ENCODE peak calls at places on chromosome 12, in five cellular contexts. One of them, this sample, is unnamed.

GRCh38 chr12:94566345-94566744 is 84.0 kb downstream of the TMCC3 start:
- DNase-seq in HL-60: no peak
- DNase-seq in HCT116: no peak
- DNase-seq in GM23338: no peak
- DNase-seq in SK-N-SH: no peak
- DNase-seq in this sample: no peak

GRCh38 chr12:95796225-95796981 is 5.8 kb upstream of the NTN4 start:
- DNase-seq in HL-60: no peak
- DNase-seq in HCT116: no peak
- DNase-seq in GM23338: no peak
- DNase-seq in SK-N-SH: no peak
- DNase-seq in this sample: no peak

GRCh38 chr12:116399055-116399454 is 121.6 kb upstream of the MED13L start:
- DNase-seq in HL-60: no peak
- DNase-seq in HCT116: no peak
- DNase-seq in GM23338: no peak
- DNase-seq in SK-N-SH: no peak
- DNase-seq in this sample: no peak

GRCh38 chr12:122799635-122800243 is 25.4 kb downstream of the CCDC62 start:
- DNase-seq in HL-60: peak; percentile 57
- DNase-seq in HCT116: no peak
- DNase-seq in GM23338: no peak
- DNase-seq in SK-N-SH: no peak
- DNase-seq in this sample: no peak

GRCh38 chr12:117671734-117672133 is 297.1 kb downstream of the KSR2 start:
- DNase-seq in HL-60: peak; percentile 3
- DNase-seq in HCT116: peak; percentile 29
- DNase-seq in GM23338: peak; percentile 91
- DNase-seq in SK-N-SH: peak; percentile 55
- DNase-seq in this sample: no peak

GRCh38 chr12:119319638-119320037 is 14.9 kb upstream of the CCDC60 start:
- DNase-seq in HL-60: no peak
- DNase-seq in HCT116: no peak
- DNase-seq in GM23338: no peak
- DNase-seq in SK-N-SH: no peak
- DNase-seq in this sample: no peak

GRCh38 chr12:39103552-39104165 is 198.3 kb upstream of the CPNE8 start:
- DNase-seq in HL-60: peak; percentile 21
- DNase-seq in HCT116: peak; percentile 70
- DNase-seq in GM23338: peak; percentile 87
- DNase-seq in SK-N-SH: peak; percentile 67
- DNase-seq in this sample: peak; percentile 61

GRCh38 chr12:24754690-24755638 is 193.9 kb downstream of the BCAT1 start:
- DNase-seq in HL-60: no peak
- DNase-seq in HCT116: no peak
- DNase-seq in GM23338: no peak
- DNase-seq in SK-N-SH: no peak
- DNase-seq in this sample: no peak

GRCh38 chr12:132004946-132005345 is 55.2 kb downstream of the EP400 start:
- DNase-seq in HL-60: no peak
- DNase-seq in HCT116: no peak
- DNase-seq in GM23338: no peak
- DNase-seq in SK-N-SH: no peak
- DNase-seq in this sample: no peak

GRCh38 chr12:84910549-84911241 is 1.9 kb downstream of the SLC6A15 start:
- DNase-seq in HL-60: no peak
- DNase-seq in HCT116: no peak
- DNase-seq in GM23338: peak; percentile 23
- DNase-seq in SK-N-SH: peak; percentile 36
- DNase-seq in this sample: no peak

DNA sequence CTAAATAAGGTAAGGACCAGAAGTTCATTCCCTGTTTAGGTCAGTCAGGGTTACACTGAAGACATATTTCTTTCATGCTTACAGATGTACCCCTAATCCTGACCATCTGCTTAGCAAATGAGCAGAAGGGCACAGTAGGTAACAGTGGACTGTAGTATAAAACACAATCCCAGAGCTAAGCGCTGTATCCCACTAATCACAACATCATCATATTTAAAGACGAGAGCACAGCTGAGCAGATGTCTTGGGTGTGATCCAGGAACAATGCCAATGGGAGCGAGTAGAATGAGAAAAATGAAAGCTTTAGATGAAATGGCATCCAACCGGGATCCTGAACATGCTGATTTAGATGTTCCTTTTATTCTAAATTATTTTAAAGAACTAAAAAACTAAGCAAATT is 213.4 kb downstream of the CCER1 start:
- DNase-seq in HL-60: no peak
- DNase-seq in HCT116: no peak
- DNase-seq in GM23338: no peak
- DNase-seq in SK-N-SH: no peak
- DNase-seq in this sample: no peak
- TF ChIP-seq REST in HL-60: no peak
- TF ChIP-seq REST in HCT116: no peak
- TF ChIP-seq REST in GM23338: no peak
- TF ChIP-seq REST in SK-N-SH: no peak
- TF ChIP-seq REST in this sample: no peak

DNA sequence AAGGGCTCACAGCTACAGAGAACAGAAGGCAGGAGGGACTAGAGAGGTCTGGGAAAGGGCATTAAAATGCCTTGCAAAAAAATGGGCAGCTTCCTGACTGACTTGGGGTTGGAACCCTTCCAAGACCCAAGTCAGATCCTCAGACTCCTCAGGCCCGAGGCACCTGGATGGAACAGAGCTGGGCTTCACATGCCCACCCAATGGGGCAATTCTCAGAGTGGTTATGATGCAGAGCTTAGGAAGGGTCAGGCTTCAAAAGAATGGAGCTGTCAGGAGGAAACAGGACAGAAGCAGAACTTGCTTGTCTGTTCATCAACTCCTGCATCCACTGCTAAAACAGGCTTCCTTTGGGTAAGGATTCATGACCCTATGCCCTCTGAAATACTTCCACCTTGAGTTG is 9.7 kb upstream of the KRT1 start:
- DNase-seq in HL-60: no peak
- DNase-seq in HCT116: no peak
- DNase-seq in GM23338: no peak
- DNase-seq in SK-N-SH: no peak
- DNase-seq in this sample: no peak
- H3K27me3 ChIP-seq in HL-60: peaks cover 22% of the 10 kb centered on the region
- H3K27me3 ChIP-seq in HCT116: no peaks in the 10 kb centered on the region
- H3K27me3 ChIP-seq in GM23338: peaks cover 28% of the 10 kb centered on the region
- H3K27me3 ChIP-seq in SK-N-SH: peaks cover 53% of the 10 kb centered on the region
- H3K27me3 ChIP-seq in this sample: peaks cover 27% of the 10 kb centered on the region

GRCh38 chr12:22118206-22118605 is 72.2 kb downstream of the CMAS start:
- DNase-seq in HL-60: no peak
- DNase-seq in HCT116: no peak
- DNase-seq in GM23338: no peak
- DNase-seq in SK-N-SH: no peak
- DNase-seq in this sample: no peak

GRCh38 chr12:22124987-22125386 is 79.0 kb downstream of the CMAS start:
- DNase-seq in HL-60: no peak
- DNase-seq in HCT116: no peak
- DNase-seq in GM23338: no peak
- DNase-seq in SK-N-SH: no peak
- DNase-seq in this sample: no peak

GRCh38 chr12:22116376-22116775 is 70.4 kb downstream of the CMAS start:
- DNase-seq in HL-60: no peak
- DNase-seq in HCT116: no peak
- DNase-seq in GM23338: no peak
- DNase-seq in SK-N-SH: no peak
- DNase-seq in this sample: no peak

GRCh38 chr12:22117551-22117950 is 71.5 kb downstream of the CMAS start:
- DNase-seq in HL-60: no peak
- DNase-seq in HCT116: no peak
- DNase-seq in GM23338: no peak
- DNase-seq in SK-N-SH: no peak
- DNase-seq in this sample: no peak

GRCh38 chr12:22121224-22121623 is 75.2 kb downstream of the CMAS start:
- DNase-seq in HL-60: no peak
- DNase-seq in HCT116: peak; percentile 10
- DNase-seq in GM23338: peak; percentile 82
- DNase-seq in SK-N-SH: no peak
- DNase-seq in this sample: no peak
- TF ChIP-seq REST in HL-60: no peak
- TF ChIP-seq REST in HCT116: no peak
- TF ChIP-seq REST in GM23338: no peak
- TF ChIP-seq REST in SK-N-SH: no peak
- TF ChIP-seq REST in this sample: no peak

GRCh38 chr12:120642806-120643205 is 2.4 kb downstream of the CABP1 start:
- DNase-seq in HL-60: no peak
- DNase-seq in HCT116: no peak
- DNase-seq in GM23338: no peak
- DNase-seq in SK-N-SH: no peak
- DNase-seq in this sample: no peak

GRCh38 chr12:120646044-120646443 is 5.6 kb downstream of the CABP1 start:
- DNase-seq in HL-60: no peak
- DNase-seq in HCT116: no peak
- DNase-seq in GM23338: no peak
- DNase-seq in SK-N-SH: no peak
- DNase-seq in this sample: no peak

GRCh38 chr12:120642086-120642485 is 1.7 kb downstream of the CABP1 start:
- DNase-seq in HL-60: no peak
- DNase-seq in HCT116: no peak
- DNase-seq in GM23338: no peak
- DNase-seq in SK-N-SH: no peak
- DNase-seq in this sample: no peak

GRCh38 chr12:120640840-120641833 is 711 bp downstream of the CABP1 start:
- DNase-seq in HL-60: no peak
- DNase-seq in HCT116: no peak
- DNase-seq in GM23338: peak; percentile 91
- DNase-seq in SK-N-SH: peak; percentile 71
- DNase-seq in this sample: no peak

GRCh38 chr12:120643574-120643973 is 3.1 kb downstream of the CABP1 start:
- DNase-seq in HL-60: no peak
- DNase-seq in HCT116: no peak
- DNase-seq in GM23338: no peak
- DNase-seq in SK-N-SH: no peak
- DNase-seq in this sample: no peak
- H3K27me3 ChIP-seq in HL-60: peaks cover 32% of the 10 kb centered on the region
- H3K27me3 ChIP-seq in HCT116: peaks cover 4% of the 10 kb centered on the region
- H3K27me3 ChIP-seq in GM23338: peaks cover 22% of the 10 kb centered on the region
- H3K27me3 ChIP-seq in SK-N-SH: peaks cover 58% of the 10 kb centered on the region
- H3K27me3 ChIP-seq in this sample: peaks cover 9% of the 10 kb centered on the region

GRCh38 chr12:56079729-56080555 is at the start of gene ERBB3:
- DNase-seq in HL-60: peak; percentile 64
- DNase-seq in HCT116: peak; percentile 71
- DNase-seq in GM23338: peak; percentile 92
- DNase-seq in SK-N-SH: peak; percentile 84
- DNase-seq in this sample: peak; percentile 36

GRCh38 chr12:56082967-56083366 is 3.0 kb downstream of the ERBB3 start:
- DNase-seq in HL-60: no peak
- DNase-seq in HCT116: no peak
- DNase-seq in GM23338: no peak
- DNase-seq in SK-N-SH: no peak
- DNase-seq in this sample: no peak

GRCh38 chr12:56082382-56082781 is 2.4 kb downstream of the ERBB3 start:
- DNase-seq in HL-60: no peak
- DNase-seq in HCT116: no peak
- DNase-seq in GM23338: no peak
- DNase-seq in SK-N-SH: no peak
- DNase-seq in this sample: no peak

GRCh38 chr12:56080556-56081138 is 682 bp downstream of the ERBB3 start:
- DNase-seq in HL-60: no peak
- DNase-seq in HCT116: no peak
- DNase-seq in GM23338: peak; percentile 80
- DNase-seq in SK-N-SH: no peak
- DNase-seq in this sample: no peak

GRCh38 chr12:56081393-56082347 is 1.7 kb downstream of the ERBB3 start:
- DNase-seq in HL-60: no peak
- DNase-seq in HCT116: no peak
- DNase-seq in GM23338: peak; percentile 27
- DNase-seq in SK-N-SH: no peak
- DNase-seq in this sample: no peak
- TF ChIP-seq REST in HL-60: no peak
- TF ChIP-seq REST in HCT116: no peak
- TF ChIP-seq REST in GM23338: no peak
- TF ChIP-seq REST in SK-N-SH: no peak
- TF ChIP-seq REST in this sample: no peak

DNA sequence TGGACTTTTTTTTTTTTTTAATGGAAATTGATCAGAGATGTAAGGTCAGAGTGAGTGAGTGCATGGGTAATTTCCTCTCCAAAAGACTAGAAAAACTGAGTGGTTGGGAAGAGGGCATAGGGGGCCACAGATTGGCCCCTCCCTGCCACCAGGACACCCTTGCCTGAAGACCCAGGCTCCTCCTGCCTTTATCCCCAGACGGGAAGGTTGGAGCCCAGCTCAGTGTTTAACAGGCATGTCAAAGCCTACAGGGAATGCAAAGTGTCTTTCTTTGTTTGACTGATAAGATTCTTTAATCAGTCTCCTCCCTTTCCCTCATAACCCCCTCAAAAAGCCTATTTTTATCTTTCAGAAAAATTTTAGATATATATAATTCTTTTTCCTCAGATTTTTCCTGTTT is 50.3 kb downstream of the IRAK3 start:
- DNase-seq in HL-60: no peak
- DNase-seq in HCT116: no peak
- DNase-seq in GM23338: peak; percentile 42
- DNase-seq in SK-N-SH: no peak
- DNase-seq in this sample: no peak
- H3K27me3 ChIP-seq in HL-60: no peaks in the 10 kb centered on the region
- H3K27me3 ChIP-seq in HCT116: peaks cover 3% of the 10 kb centered on the region
- H3K27me3 ChIP-seq in GM23338: peaks cover 6% of the 10 kb centered on the region
- H3K27me3 ChIP-seq in SK-N-SH: peaks cover 11% of the 10 kb centered on the region
- H3K27me3 ChIP-seq in this sample: peaks cover 3% of the 10 kb centered on the region

This sample was measured in Panc1.